ENCODE peak calls at places on chromosomes 4 and X, in ten cellular contexts. U, O, H, I, D, X, B, Y, G and M are unnamed samples.

GRCh38 chr4:187236491-187236890 is 512.8 kb upstream of the FAT1 start:
- DNase-seq in U (no peak), O (peak), H (peak), I (no peak), D (no peak), X (peak), B (no peak), Y (no peak), G (no peak), M (no peak)

GRCh38 chrX:65586491-65586890 is 51.9 kb upstream of the LAS1L start:
- DNase-seq in U (no peak), O (peak), H (no peak), I (no peak), D (no peak), X (peak), B (no peak), Y (no peak), G (no peak), M (no peak)

GRCh38 chrX:54182864-54183613 is at the start of gene FAM120C:
- DNase-seq in U (peak), O (peak), H (peak), I (peak), D (peak), X (peak), B (peak), Y (peak), G (peak), M (peak)

GRCh38 chr4:74800310-74800709 is 6.0 kb upstream of the BTC start:
- DNase-seq in U (no peak), O (no peak), H (no peak), I (no peak), D (no peak), X (no peak), B (no peak), Y (no peak), G (no peak), M (no peak)

GRCh38 chrX:13598877-13599276 is 29.5 kb downstream of the EGFL6 start:
- DNase-seq in U (no peak), O (peak), H (no peak), I (no peak), D (no peak), X (peak), B (peak), Y (no peak), G (no peak), M (no peak)

GRCh38 chrX:9285342-9285771 is 179.5 kb upstream of the TBL1X start:
- DNase-seq in U (no peak), O (no peak), H (no peak), I (no peak), D (no peak), X (no peak), B (no peak), Y (no peak), G (no peak), M (no peak)

GRCh38 chr4:109072595-109072994 is 229.9 kb downstream of the COL25A1 start:
- DNase-seq in U (no peak), O (peak), H (peak), I (no peak), D (no peak), X (peak), B (no peak), Y (no peak), G (no peak), M (no peak)

GRCh38 chr4:3224971-3225850 is 23.7 kb upstream of the MSANTD1 start:
- DNase-seq in U (no peak), O (no peak), H (no peak), I (no peak), D (no peak), X (no peak), B (no peak), Y (no peak), G (no peak), M (no peak)

GRCh38 chr4:76233534-76233933 is 18.0 kb upstream of the FAM47E start:
- DNase-seq in U (no peak), O (peak), H (no peak), I (no peak), D (no peak), X (no peak), B (no peak), Y (no peak), G (no peak), M (no peak)

GRCh38 chr4:1012031-1012739 is 759 bp downstream of the FGFRL1 start:
- DNase-seq in U (no peak), O (peak), H (no peak), I (peak), D (peak), X (peak), B (peak), Y (peak), G (no peak), M (no peak)

GRCh38 chrX:83511208-83511607 is 3.1 kb downstream of the POU3F4 start:
- DNase-seq in U (no peak), O (no peak), H (no peak), I (no peak), D (no peak), X (no peak), B (no peak), Y (no peak), G (no peak), M (no peak)

GRCh38 chr4:184448828-184449227 is 25.5 kb downstream of the IRF2 start:
- DNase-seq in U (peak), O (peak), H (no peak), I (no peak), D (peak), X (peak), B (no peak), Y (no peak), G (no peak), M (no peak)

GRCh38 chr4:150609131-150609530 is 27.2 kb downstream of the MAB21L2 start:
- DNase-seq in U (no peak), O (peak), H (no peak), I (no peak), D (no peak), X (no peak), B (no peak), Y (no peak), G (no peak), M (no peak)

GRCh38 chr4:108561086-108561485 is 59.3 kb upstream of the RPL34 start:
- DNase-seq in U (no peak), O (peak), H (no peak), I (no peak), D (no peak), X (no peak), B (no peak), Y (no peak), G (no peak), M (no peak)

GRCh38 chr4:38092701-38093100 is 132.5 kb downstream of the PTTG2 start:
- DNase-seq in U (no peak), O (peak), H (no peak), I (no peak), D (no peak), X (peak), B (no peak), Y (no peak), G (no peak), M (no peak)

GRCh38 chrX:71627588-71628404 is 9.5 kb upstream of the CXCR3 start:
- DNase-seq in U (peak), O (no peak), H (no peak), I (no peak), D (no peak), X (no peak), B (no peak), Y (no peak), G (no peak), M (no peak)

GRCh38 chr4:185830263-185830994 is 18.4 kb upstream of the SORBS2 start:
- DNase-seq in U (no peak), O (no peak), H (no peak), I (no peak), D (no peak), X (no peak), B (no peak), Y (no peak), G (no peak), M (no peak)

GRCh38 chr4:2353222-2354107 is 65.0 kb downstream of the ZFYVE28 start:
- DNase-seq in U (no peak), O (no peak), H (no peak), I (no peak), D (no peak), X (no peak), B (no peak), Y (no peak), G (no peak), M (peak)

GRCh38 chr4:55372259-55372658 is 23.5 kb upstream of the TMEM165 start:
- DNase-seq in U (no peak), O (no peak), H (no peak), I (no peak), D (no peak), X (peak), B (no peak), Y (no peak), G (no peak), M (no peak)

GRCh38 chr4:182113774-182114173 is 129.4 kb upstream of the TENM3 start:
- DNase-seq in U (no peak), O (no peak), H (no peak), I (no peak), D (no peak), X (no peak), B (no peak), Y (no peak), G (no peak), M (no peak)

GRCh38 chr4:76562851-76563803 is 128.1 kb downstream of the SHROOM3 start:
- DNase-seq in U (no peak), O (no peak), H (no peak), I (no peak), D (no peak), X (peak), B (no peak), Y (no peak), G (no peak), M (no peak)

GRCh38 chr4:41844327-41844726 is 90.9 kb upstream of the TMEM33 start:
- DNase-seq in U (no peak), O (no peak), H (no peak), I (no peak), D (no peak), X (no peak), B (no peak), Y (no peak), G (no peak), M (no peak)

GRCh38 chr4:107066622-107067021 is 30.5 kb upstream of the DKK2 start:
- DNase-seq in U (no peak), O (no peak), H (no peak), I (no peak), D (no peak), X (no peak), B (no peak), Y (no peak), G (no peak), M (no peak)

GRCh38 chrX:129779747-129780146 is at the start of gene SASH3:
- DNase-seq in U (peak), O (no peak), H (no peak), I (peak), D (peak), X (no peak), B (no peak), Y (peak), G (no peak), M (no peak)

GRCh38 chr4:54971474-54971950 is 153.9 kb downstream of the KDR start:
- DNase-seq in U (peak), O (peak), H (peak), I (no peak), D (peak), X (peak), B (peak), Y (no peak), G (no peak), M (no peak)

GRCh38 chr4:173167793-173168395 is 717 bp upstream of the GALNT7 start:
- DNase-seq in U (peak), O (peak), H (peak), I (peak), D (peak), X (peak), B (peak), Y (peak), G (no peak), M (no peak)

GRCh38 chr4:156961241-156962068 is 10.1 kb downstream of the PDGFC start:
- DNase-seq in U (no peak), O (no peak), H (peak), I (no peak), D (no peak), X (no peak), B (no peak), Y (no peak), G (no peak), M (no peak)